ENCODE peak calls at places on chromosome 16, in five cellular contexts. B is mesothelial cell of epicardium; E is body of pancreas; W is effector memory CD4-positive, alpha-beta T cell; N is A549. M is an unnamed sample.

GRCh38 chr16:70418274-70418992 is 20.5 kb downstream of the ST3GAL2 start:
- DNase-seq in B (no peak), E (no peak), W (no peak), N (no peak), M (no peak)

GRCh38 chr16:87336850-87337240 is 19.7 kb upstream of the C16orf95 start:
- DNase-seq in B (no peak), E (no peak), W (no peak), N (no peak), M (no peak)

GRCh38 chr16:10751291-10751697 is 7.7 kb downstream of the NUBP1 start:
- DNase-seq in B (no peak), E (no peak), W (no peak), N (no peak), M (no peak)

GRCh38 chr16:67632415-67633172 is 12.3 kb upstream of the CARMIL2 start:
- DNase-seq in B (no peak), E (no peak), W (no peak), N (no peak), M (no peak)

GRCh38 chr16:632486-633335 is 1.9 kb downstream of the WFIKKN1 start:
- DNase-seq in B (no peak), E (no peak), W (no peak), N (no peak), M (no peak)

GRCh38 chr16:17519041-17519440 is 48.3 kb upstream of the XYLT1 start:
- DNase-seq in B (no peak), E (no peak), W (no peak), N (no peak), M (no peak)

GRCh38 chr16:76910931-76911330 is 280.1 kb upstream of the MON1B start:
- DNase-seq in B (no peak), E (no peak), W (no peak), N (peak; percentile 68), M (no peak)

GRCh38 chr16:57564571-57565270 is 22.3 kb downstream of the ADGRG5 start:
- DNase-seq in B (no peak), E (no peak), W (no peak), N (no peak), M (no peak)

GRCh38 chr16:69465083-69465721 is 40.8 kb downstream of the CYB5B start:
- DNase-seq in B (no peak), E (peak; percentile 24), W (peak; percentile 13), N (peak; percentile 33), M (no peak)

GRCh38 chr16:75256871-75257343 is 5.5 kb upstream of the BCAR1 start:
- DNase-seq in B (no peak), E (no peak), W (no peak), N (no peak), M (peak; percentile 79)

GRCh38 chr16:88539261-88539651 is 30.9 kb upstream of the ZC3H18 start:
- DNase-seq in B (no peak), E (no peak), W (no peak), N (no peak), M (no peak)

GRCh38 chr16:57567691-57568090 is 25.2 kb downstream of the ADGRG5 start:
- DNase-seq in B (no peak), E (no peak), W (no peak), N (no peak), M (no peak)

GRCh38 chr16:81797443-81797842 is 18.4 kb downstream of the PLCG2 start:
- DNase-seq in B (no peak), E (no peak), W (no peak), N (no peak), M (no peak)